ENCODE peak calls at places on chromosomes 2 and 18, in six cellular contexts. R is activated naive CD4-positive, alpha-beta T cell treated with Interleukin-2 at 50 U/mL for 16 hours; G is SW480; L is NCI-H1092; Y is lower lobe of right lung; U is activated T-helper 9 cell treated with anti-CD3 and anti-CD28 coated beads, Interleukin-2, amount 50 U/mL, for 16 hours. W is an unnamed sample.

GRCh38 chr2:107337209-107337898 is 451.4 kb upstream of the ST6GAL2 start:
- DNase-seq in G (no peak), Y (no peak), U (no peak), R (no peak), L (no peak), W (peak)

GRCh38 chr2:85992611-85993010 is 103.8 kb upstream of the ST3GAL5 start:
- DNase-seq in G (no peak), L (no peak), R (no peak), U (no peak), Y (no peak), W (no peak)

GRCh38 chr18:3623769-3624545 is 174.0 kb downstream of the TGIF1 start:
- DNase-seq in L (no peak), G (peak), Y (peak), U (no peak), R (peak), W (peak)

GRCh38 chr2:241892299-241893137 is 23.0 kb downstream of the RTP5 start:
- DNase-seq in Y (peak), L (no peak), R (no peak), U (no peak), G (no peak), W (peak)

GRCh38 chr2:236814558-236814957 is 244.9 kb downstream of the ACKR3 start:
- DNase-seq in L (no peak), R (no peak), Y (no peak), U (no peak), G (no peak), W (no peak)

GRCh38 chr2:208195477-208195876 is 5.6 kb upstream of the C2orf80 start:
- DNase-seq in R (no peak), U (no peak), G (no peak), Y (no peak), L (no peak), W (no peak)

GRCh38 chr2:113324684-113325160 is 46.0 kb upstream of the PAX8 start:
- DNase-seq in Y (peak), R (peak), G (peak), U (peak), L (peak), W (peak)

GRCh38 chr2:48391576-48391975 is 138.4 kb upstream of the STON1 start:
- DNase-seq in U (no peak), L (no peak), Y (no peak), R (no peak), G (no peak), W (peak)

GRCh38 chr18:48896875-48897511 is 53.8 kb downstream of the SMAD7 start:
- DNase-seq in Y (peak), U (no peak), L (no peak), G (peak), R (no peak), W (peak)

GRCh38 chr2:78817430-78817829 is 208.1 kb upstream of the REG3G start:
- DNase-seq in R (no peak), Y (no peak), L (no peak), G (no peak), U (no peak), W (no peak)

GRCh38 chr2:188527110-188527509 is 235.4 kb downstream of the GULP1 start:
- DNase-seq in G (no peak), R (no peak), L (no peak), U (no peak), Y (no peak), W (peak)

GRCh38 chr2:64876137-64876647 is 113.0 kb upstream of the SLC1A4 start:
- DNase-seq in R (no peak), U (no peak), L (no peak), Y (no peak), G (peak), W (peak)

GRCh38 chr2:47219970-47220369 is 64.9 kb upstream of the STPG4 start:
- DNase-seq in L (no peak), G (no peak), Y (no peak), U (no peak), R (no peak), W (no peak)

W was measured in fibroblast of villous mesenchyme.